ENCODE peak calls at places on chromosome 13, in six cellular contexts. I is A549, N is tibial nerve, R is transverse colon, G is ovary, Y is stomach. H is an unnamed sample.

GRCh38 chr13:26760835-26761582 is 423 bp upstream of the GPR12 start:
- DNase-seq in I (no peak), N (no peak), R (no peak), G (no peak), Y (no peak), H (no peak)

GRCh38 chr13:114025432-114026127 is 51.7 kb upstream of the C13orf46 start:
- DNase-seq in I (no peak), N (no peak), R (peak; percentile 60), G (peak; percentile 77), Y (no peak), H (no peak)

GRCh38 chr13:30355405-30355741 is 48.0 kb upstream of the KATNAL1 start:
- DNase-seq in I (no peak), N (no peak), R (no peak), G (no peak), Y (peak; percentile 45), H (no peak)

GRCh38 chr13:25659091-25659502 is 287.3 kb downstream of the ATP8A2 start:
- DNase-seq in I (no peak), N (no peak), R (no peak), G (no peak), Y (peak; percentile 36), H (no peak)

GRCh38 chr13:38888309-38888708 is 102.3 kb downstream of the STOML3 start:
- DNase-seq in I (no peak), N (no peak), R (no peak), G (no peak), Y (no peak), H (no peak)

GRCh38 chr13:74869846-74870245 is 612.1 kb downstream of the TBC1D4 start:
- DNase-seq in I (no peak), N (no peak), R (no peak), G (no peak), Y (no peak), H (no peak)

GRCh38 chr13:114099918-114100445 is 32.4 kb downstream of the RASA3 start:
- DNase-seq in I (peak; percentile 62), N (no peak), R (peak; percentile 26), G (peak; percentile 19), Y (no peak), H (no peak)

GRCh38 chr13:30431269-30431950 is 9.1 kb downstream of the UBE2L5 start:
- DNase-seq in I (no peak), N (no peak), R (no peak), G (no peak), Y (no peak), H (no peak)

GRCh38 chr13:74107598-74107997 is 26.6 kb downstream of the KLF12 start:
- DNase-seq in I (no peak), N (no peak), R (no peak), G (no peak), Y (no peak), H (no peak)

GRCh38 chr13:106176103-106176502 is 359.4 kb downstream of the EFNB2 start:
- DNase-seq in I (no peak), N (no peak), R (no peak), G (no peak), Y (no peak), H (no peak)

GRCh38 chr13:106104281-106104901 is 431.1 kb downstream of the EFNB2 start:
- DNase-seq in I (peak; percentile 79), N (no peak), R (no peak), G (no peak), Y (no peak), H (no peak)

GRCh38 chr13:99228737-99229691 is 28.4 kb downstream of the UBAC2 start:
- DNase-seq in I (no peak), N (no peak), R (no peak), G (no peak), Y (no peak), H (no peak)

GRCh38 chr13:63455938-63456337 is 2040.3 kb upstream of the PCDH20 start:
- DNase-seq in I (no peak), N (no peak), R (no peak), G (no peak), Y (no peak), H (no peak)

GRCh38 chr13:71867101-71867814 is at the start of gene DACH1:
- DNase-seq in I (peak; percentile 3), N (peak; percentile 17), R (peak; percentile 71), G (peak; percentile 20), Y (peak; percentile 28), H (peak; percentile 73)

GRCh38 chr13:73519720-73520119 is 460.9 kb downstream of the KLF5 start:
- DNase-seq in I (no peak), N (no peak), R (no peak), G (no peak), Y (no peak), H (no peak)

GRCh38 chr13:75445717-75446529 is 36.0 kb downstream of the TBC1D4 start:
- DNase-seq in I (no peak), N (no peak), R (no peak), G (no peak), Y (no peak), H (no peak)

GRCh38 chr13:110342474-110342873 is 35.4 kb downstream of the COL4A2 start:
- DNase-seq in I (no peak), N (no peak), R (no peak), G (no peak), Y (no peak), H (no peak)

GRCh38 chr13:110341445-110342247 is 34.6 kb downstream of the COL4A2 start:
- DNase-seq in I (no peak), N (no peak), R (no peak), G (no peak), Y (no peak), H (no peak)

GRCh38 chr13:110339975-110340550 is 33.0 kb downstream of the COL4A2 start:
- DNase-seq in I (no peak), N (no peak), R (no peak), G (no peak), Y (no peak), H (no peak)

GRCh38 chr13:110339263-110339662 is 32.2 kb downstream of the COL4A2 start:
- DNase-seq in I (no peak), N (no peak), R (no peak), G (no peak), Y (no peak), H (no peak)

GRCh38 chr13:110340812-110341444 is 33.8 kb downstream of the COL4A2 start:
- DNase-seq in I (no peak), N (peak; percentile 34), R (peak; percentile 76), G (peak; percentile 72), Y (peak; percentile 59), H (no peak)
- TF ChIP-seq POLR2A in I (no peak), N (no peak), R (peak; percentile 31), G (no peak), Y (peak; percentile 7), H (no peak)

DNA sequence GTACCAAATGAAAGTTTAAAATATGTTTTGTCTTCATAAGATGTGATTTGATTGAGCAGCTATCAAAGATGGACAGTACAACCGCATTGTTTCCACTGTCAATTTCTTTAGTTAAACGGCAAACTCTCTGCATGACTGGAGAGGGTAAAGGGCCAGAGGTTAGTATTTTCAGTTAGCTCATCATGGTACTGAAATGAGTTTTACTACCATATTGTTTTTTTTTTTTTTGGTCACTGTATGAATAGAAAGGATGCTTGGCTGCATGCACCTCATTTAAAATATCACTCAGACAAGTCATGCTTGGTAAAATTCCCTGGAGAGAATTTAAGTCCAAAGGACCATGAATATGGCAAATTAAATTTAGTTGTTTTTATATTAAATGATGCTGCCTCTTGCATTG is 942.1 kb upstream of the SPRY2 start:
- DNase-seq in I (no peak), N (no peak), R (no peak), G (no peak), Y (no peak), H (no peak)
- TF ChIP-seq EP300 in I (no peak), N (no peak), R (no peak), G (no peak), Y (no peak), H (no peak)

GRCh38 chr13:23883255-23883654 is 5.9 kb downstream of the MIPEP start:
- DNase-seq in I (no peak), N (no peak), R (no peak), G (no peak), Y (no peak), H (no peak)

GRCh38 chr13:23889598-23890224 is 511 bp upstream of the MIPEP start:
- DNase-seq in I (peak; percentile 1), N (no peak), R (no peak), G (no peak), Y (no peak), H (no peak)

GRCh38 chr13:23888658-23889597 is at the start of gene MIPEP:
- DNase-seq in I (peak; percentile 93), N (peak; percentile 84), R (peak; percentile 94), G (peak; percentile 94), Y (peak; percentile 93), H (peak; percentile 95)
- TF ChIP-seq POLR2A in I (peak; percentile 67), N (peak; percentile 64), R (peak; percentile 83), G (peak; percentile 64), Y (no peak), H (peak; percentile 30)

GRCh38 chr13:34657716-34658115 is 284.4 kb upstream of the NBEA start:
- DNase-seq in I (peak; percentile 45), N (no peak), R (no peak), G (no peak), Y (no peak), H (no peak)
- TF ChIP-seq EP300 in I (no peak), N (no peak), R (no peak), G (no peak), Y (no peak), H (no peak)

GRCh38 chr13:77894743-77895142 is 23.9 kb downstream of the EDNRB start:
- DNase-seq in I (no peak), N (no peak), R (no peak), G (no peak), Y (no peak), H (no peak)
- TF ChIP-seq POLR2A in I (no peak), N (no peak), R (no peak), G (no peak), Y (no peak), H (no peak)